ENCODE peak calls at places on chromosomes 2 and 18, in four cellular contexts. A is endodermal cell, F is adrenal gland, G is fibroblast of lung. I is an unnamed sample. For H3K4me1, the result is how much of the 10 kb centered on the place peaks cover.

GRCh38 chr2:120818441-120818920 is 82.8 kb downstream of the GLI2 start:
- DNase-seq in F (peak), G (peak), A (no peak), I (no peak)

GRCh38 chr2:196454492-196454891 is 185.0 kb upstream of the CCDC150 start:
- DNase-seq in F (no peak), A (no peak), G (no peak), I (no peak)

GRCh38 chr2:172710584-172711024 is 25.0 kb upstream of the RAPGEF4 start:
- DNase-seq in A (peak), F (peak), G (peak), I (peak)

GRCh38 chr2:170396799-170397459 is 219.0 kb downstream of the MYO3B start:
- DNase-seq in F (no peak), A (no peak), G (peak), I (no peak)

GRCh38 chr2:178229927-178230326 is 35.6 kb downstream of the OSBPL6 start:
- DNase-seq in G (no peak), F (no peak), A (no peak), I (no peak)

GRCh38 chr2:102238778-102239177 is 52.0 kb downstream of the IL1RL2 start:
- DNase-seq in F (no peak), A (no peak), G (no peak), I (no peak)

GRCh38 chr18:63897072-63897471 is 9.6 kb downstream of the SERPINB2 start:
- DNase-seq in A (no peak), G (no peak), F (no peak), I (peak)

GRCh38 chr2:159907914-159908313 is 109.9 kb upstream of the CD302 start:
- DNase-seq in F (no peak), G (no peak), A (no peak), I (no peak)

GRCh38 chr2:108583903-108584520 is 49.7 kb downstream of the LIMS1 start:
- DNase-seq in A (peak), F (peak), G (peak), I (peak)

GRCh38 chr18:74294526-74294925 is 2.8 kb upstream of the CYB5A start:
- DNase-seq in G (no peak), A (no peak), F (no peak), I (no peak)

GRCh38 chr18:34796013-34796657 is 86.0 kb downstream of the DTNA start:
- DNase-seq in A (no peak), G (no peak), F (no peak), I (no peak)

GRCh38 chr18:8614875-8615274 is 5.6 kb downstream of the RAB12 start:
- DNase-seq in A (no peak), F (no peak), G (no peak), I (no peak)

GRCh38 chr18:25399554-25399953 is 47.6 kb upstream of the ZNF521 start:
- DNase-seq in F (no peak), A (no peak), G (no peak), I (no peak)

GRCh38 chr18:11512096-11513030 is 97.0 kb upstream of the SLC35G4 start:
- DNase-seq in G (peak), F (peak), A (no peak), I (no peak)

GRCh38 chr2:148338544-148338943 is 306.0 kb upstream of the EPC2 start:
- DNase-seq in A (no peak), F (no peak), G (peak), I (no peak)

GRCh38 chr2:1011985-1012384 is 61.3 kb downstream of the SNTG2 start:
- DNase-seq in F (no peak), A (no peak), G (no peak), I (no peak)

GRCh38 chr2:95260028-95261023 is 13.9 kb upstream of the PROM2 start:
- DNase-seq in A (no peak), F (no peak), G (peak), I (no peak)

GRCh38 chr2:67656875-67657274 is 259.7 kb downstream of the ETAA1 start:
- DNase-seq in F (no peak), A (no peak), G (peak), I (no peak)

GRCh38 chr2:170929686-170930050 is 615 bp downstream of the GORASP2 start:
- DNase-seq in G (peak), A (peak), F (peak), I (peak)

GRCh38 chr2:236167297-236168109 is 683 bp downstream of the GBX2 start:
- DNase-seq in A (peak), G (peak), F (no peak), I (peak)

GRCh38 chr2:209525834-209526281 is 102.0 kb downstream of the MAP2 start:
- DNase-seq in F (no peak), A (no peak), G (peak), I (peak)

GRCh38 chr2:73981081-73981968 is 3.4 kb upstream of the TET3 start:
- DNase-seq in A (peak), F (no peak), G (no peak), I (no peak)

GRCh38 chr18:45686892-45687611 is 36.9 kb upstream of the SLC14A1 start:
- DNase-seq in G (no peak), F (peak), A (peak), I (peak)

GRCh38 chr2:39252888-39253518 is 9.2 kb upstream of the CDKL4 start:
- DNase-seq in G (no peak), F (no peak), A (no peak), I (no peak)

GRCh38 chr2:19764998-19765397 is 136.8 kb downstream of the TTC32 start:
- DNase-seq in F (peak), G (peak), A (no peak), I (no peak)

GRCh38 chr2:236785611-236786057 is 216.0 kb downstream of the ACKR3 start:
- DNase-seq in F (no peak), A (no peak), G (no peak), I (no peak)

GRCh38 chr2:1808921-1809551 is 64.7 kb upstream of the PXDN start:
- DNase-seq in G (no peak), F (no peak), A (no peak), I (no peak)

GRCh38 chr18:56162316-56162715 is 476.1 kb downstream of the TXNL1 start:
- DNase-seq in A (no peak), G (peak), F (no peak), I (no peak)

GRCh38 chr18:3015203-3015590 is 2.3 kb upstream of the LPIN2 start:
- DNase-seq in G (peak), A (no peak), F (no peak), I (no peak)

GRCh38 chr18:27185025-27185763 is at the start of gene CHST9:
- DNase-seq in F (no peak), A (peak), G (no peak), I (peak)
- H3K4me3 ChIP-seq in F (peak), A (peak), G (no peak), I (peak)

DNA sequence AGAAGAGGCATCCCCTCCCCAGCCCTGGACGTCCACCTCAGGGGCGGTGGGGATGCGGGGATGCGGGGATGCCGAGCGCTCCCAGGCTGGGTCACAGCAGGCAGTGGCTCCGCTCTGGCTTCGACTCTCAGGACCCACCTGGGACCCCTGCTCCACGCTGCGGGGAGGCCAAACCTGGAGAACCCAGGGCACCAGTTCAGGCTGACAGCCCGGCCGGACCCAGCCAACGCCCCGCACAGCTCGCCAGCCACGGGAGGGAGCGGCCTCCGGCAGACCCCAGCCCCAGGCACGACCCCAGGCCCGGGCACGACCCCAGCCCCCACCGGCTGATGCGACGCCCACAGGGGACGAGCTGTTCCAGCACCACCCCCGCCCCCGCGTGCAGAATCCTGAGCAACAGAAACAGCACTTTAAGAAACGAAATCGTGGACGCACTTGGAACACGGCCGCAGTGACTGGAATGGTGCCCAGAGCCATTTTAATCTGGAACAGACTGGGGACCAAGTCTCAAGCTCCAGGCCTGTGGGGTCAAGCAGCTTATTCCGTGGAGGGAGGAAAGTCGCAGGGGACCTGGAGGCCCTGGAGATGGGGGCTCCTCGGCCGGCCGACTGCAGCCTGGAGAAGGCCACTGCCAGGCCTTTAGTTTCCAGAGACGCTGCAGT is 74.3 kb downstream of the MBP start:
- DNase-seq in A (no peak), F (peak), G (no peak), I (no peak)
- H3K4me1 ChIP-seq in A (under half), F (under half), G (under half), I (under half)

GRCh38 chr2:78682781-78683180 is 342.7 kb upstream of the REG3G start:
- DNase-seq in G (no peak), A (no peak), F (no peak), I (no peak)

GRCh38 chr2:78686754-78687153 is 338.7 kb upstream of the REG3G start:
- DNase-seq in F (no peak), G (no peak), A (no peak), I (no peak)

GRCh38 chr2:78677774-78678173 is 347.7 kb upstream of the REG3G start:
- DNase-seq in F (no peak), A (no peak), G (no peak), I (no peak)

GRCh38 chr2:78676921-78677696 is 348.4 kb upstream of the REG3G start:
- DNase-seq in F (no peak), A (peak), G (no peak), I (peak)

DNA sequence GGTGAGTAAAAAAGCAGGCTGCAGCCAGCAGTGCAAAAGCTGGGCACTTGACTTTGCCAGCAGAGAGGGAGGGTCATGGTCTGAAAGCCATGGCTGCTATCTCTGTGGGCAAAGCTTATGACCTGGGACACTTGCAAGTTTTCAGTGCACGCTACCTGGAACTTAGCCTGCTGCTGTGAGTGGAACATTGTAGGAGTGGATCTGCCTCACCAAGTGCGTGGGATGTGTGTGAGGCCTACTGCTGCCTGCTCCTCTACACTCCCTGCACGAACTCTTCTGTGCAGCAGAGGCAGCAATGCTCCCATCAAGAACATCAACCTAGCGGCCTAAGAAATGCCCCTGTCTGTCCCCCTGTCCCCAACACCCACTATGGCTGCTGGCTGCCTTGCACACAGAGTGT is 344.1 kb upstream of the REG3G start:
- DNase-seq in G (no peak), A (no peak), F (no peak), I (no peak)
- H3K27ac ChIP-seq in G (no peak), A (no peak), F (no peak), I (no peak)

DNA sequence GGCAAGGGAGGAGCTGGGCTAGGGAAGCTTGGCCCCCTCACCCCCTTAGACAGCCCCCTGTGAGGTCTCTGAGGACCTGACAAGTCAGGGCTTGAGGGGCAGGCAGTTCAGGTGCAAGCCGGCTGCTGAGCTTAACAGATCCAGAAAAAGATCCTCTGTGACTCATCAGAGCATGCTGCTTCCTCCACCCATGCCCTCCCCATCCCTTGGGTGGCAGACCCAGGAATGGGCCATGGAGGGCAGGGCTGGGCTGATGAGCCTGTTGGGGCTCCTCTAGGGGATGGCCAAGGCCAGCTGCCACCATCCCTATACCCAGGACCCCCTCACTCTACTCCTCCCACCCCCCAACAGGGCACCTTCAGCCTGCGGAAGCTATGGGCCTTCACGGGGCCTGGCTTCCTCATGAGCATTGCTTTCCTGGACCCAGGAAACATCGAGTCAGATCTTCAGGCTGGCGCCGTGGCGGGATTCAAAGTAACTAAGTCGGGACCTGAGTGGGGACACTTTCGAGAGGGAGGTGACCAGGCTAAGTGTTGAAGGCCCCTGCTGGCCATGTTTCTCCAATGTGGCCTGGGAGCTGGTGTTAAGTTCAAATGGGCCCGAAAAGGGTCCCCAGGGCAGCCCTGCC is 1.9 kb downstream of the SLC11A1 start:
- DNase-seq in A (no peak), G (no peak), F (no peak), I (no peak)
- H3K4me3 ChIP-seq in A (no peak), G (no peak), F (peak), I (no peak)

DNA sequence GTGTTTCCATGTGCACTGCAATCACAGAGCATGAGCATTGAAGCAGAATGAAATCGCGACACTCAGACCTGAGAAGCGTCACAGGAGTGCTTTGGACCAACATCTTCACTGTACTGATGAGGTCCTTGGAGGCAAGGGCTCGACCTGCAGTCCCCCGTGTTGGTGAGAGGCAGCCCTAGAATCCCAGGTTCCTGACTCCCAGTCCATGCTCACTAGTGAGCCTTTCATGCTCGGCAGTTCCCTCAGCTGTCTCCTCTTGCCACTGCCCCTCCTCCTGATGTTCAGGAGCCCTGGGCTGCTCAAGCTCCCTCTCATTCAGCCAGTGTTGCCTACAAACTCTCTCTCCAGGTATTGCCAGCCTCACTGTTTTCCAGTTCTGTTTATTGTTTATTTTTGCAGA is 291.4 kb downstream of the DYSF start:
- DNase-seq in A (no peak), F (no peak), G (no peak), I (no peak)
- H3K4me1 ChIP-seq in A (under half), F (under half), G (under half), I (under half)

GRCh38 chr2:15040429-15041084 is 408.0 kb downstream of the LRATD1 start:
- DNase-seq in G (peak), A (no peak), F (no peak), I (peak)

GRCh38 chr2:15043336-15044058 is 411.0 kb downstream of the LRATD1 start:
- DNase-seq in A (no peak), F (no peak), G (peak), I (no peak)

GRCh38 chr2:15038373-15039364 is 406.2 kb downstream of the LRATD1 start:
- DNase-seq in G (peak), A (no peak), F (no peak), I (no peak)

GRCh38 chr2:15041429-15041837 is 408.9 kb downstream of the LRATD1 start:
- DNase-seq in A (no peak), F (no peak), G (peak), I (peak)

DNA sequence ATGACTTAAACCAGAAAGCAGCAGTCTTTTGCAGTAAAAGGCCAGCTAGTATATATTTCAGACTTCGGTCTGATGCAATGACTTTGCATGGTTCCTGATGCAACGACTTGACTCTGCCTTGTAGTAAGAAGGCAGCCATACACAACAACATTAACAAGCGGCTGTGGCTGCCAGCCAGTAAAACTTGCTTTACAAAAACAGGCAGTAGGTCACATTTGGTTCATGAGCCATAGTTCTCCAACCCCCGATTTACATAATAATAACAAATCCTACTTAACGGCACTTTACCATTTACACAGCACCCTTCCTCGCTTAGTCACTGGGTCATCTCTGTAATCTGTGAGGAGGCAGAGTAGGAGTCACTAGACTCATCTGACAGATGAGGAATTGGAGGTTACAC is 410.3 kb downstream of the LRATD1 start:
- DNase-seq in G (peak), A (no peak), F (no peak), I (no peak)
- H3K27ac ChIP-seq in G (peak), A (no peak), F (no peak), I (no peak)